ENCODE peak calls at places on chromosomes 2 and 18, in four cellular contexts. L, F, X and R are unnamed samples.

GRCh38 chr2:196481323-196481695 is 158.2 kb upstream of the CCDC150 start:
- DNase-seq in L (peak; percentile 19), F (no peak), X (peak; percentile 94), R (no peak)

GRCh38 chr2:24456610-24457556 is 34.2 kb upstream of the NCOA1 start:
- DNase-seq in L (peak; percentile 70), F (peak; percentile 29), X (peak; percentile 67), R (peak; percentile 75)

GRCh38 chr2:152646775-152647174 is 70.5 kb downstream of the PRPF40A start:
- DNase-seq in L (peak; percentile 87), F (peak; percentile 80), X (peak; percentile 72), R (peak; percentile 61)

GRCh38 chr2:105517814-105518705 is 119.2 kb upstream of the FHL2 start:
- DNase-seq in L (no peak), F (no peak), X (no peak), R (no peak)

GRCh38 chr2:71784734-71785549 is 331.6 kb downstream of the DYSF start:
- DNase-seq in L (peak; percentile 48), F (no peak), X (peak; percentile 51), R (peak; percentile 79)

GRCh38 chr2:219662566-219662965 is 35.1 kb downstream of the SLC4A3 start:
- DNase-seq in L (peak; percentile 21), F (no peak), X (no peak), R (no peak)

GRCh38 chr2:158755738-158756137 is 39.4 kb upstream of the DAPL1 start:
- DNase-seq in L (no peak), F (no peak), X (no peak), R (no peak)

GRCh38 chr2:170260188-170260587 is 82.2 kb downstream of the MYO3B start:
- DNase-seq in L (no peak), F (no peak), X (no peak), R (no peak)

GRCh38 chr2:240203031-240203841 is 62.8 kb upstream of the OTOS start:
- DNase-seq in L (no peak), F (no peak), X (no peak), R (no peak)

GRCh38 chr2:127174176-127174575 is 45.9 kb downstream of the CYP27C1 start:
- DNase-seq in L (no peak), F (no peak), X (no peak), R (no peak)

GRCh38 chr18:580154-580553 is at the start of gene CETN1:
- DNase-seq in L (no peak), F (no peak), X (no peak), R (no peak)

GRCh38 chr2:120331903-120332302 is 14.0 kb upstream of the INHBB start:
- DNase-seq in L (no peak), F (no peak), X (no peak), R (no peak)

GRCh38 chr2:33071591-33071990 is 124.8 kb downstream of the LTBP1 start:
- DNase-seq in L (no peak), F (no peak), X (no peak), R (no peak)

GRCh38 chr2:42098571-42099430 is 51.0 kb downstream of the PKDCC start:
- DNase-seq in L (no peak), F (no peak), X (no peak), R (no peak)

GRCh38 chr18:55863876-55864275 is 275.9 kb upstream of the TCF4 start:
- DNase-seq in L (no peak), F (no peak), X (no peak), R (no peak)

GRCh38 chr2:127680706-127681287 is 5.5 kb upstream of the LIMS2 start:
- DNase-seq in L (no peak), F (no peak), X (no peak), R (no peak)

GRCh38 chr2:127413782-127414743 is 4.2 kb upstream of the PROC start:
- DNase-seq in L (peak; percentile 67), F (no peak), X (peak; percentile 54), R (no peak)

GRCh38 chr18:36536426-36536825 is 238.9 kb downstream of the FHOD3 start:
- DNase-seq in L (no peak), F (no peak), X (no peak), R (no peak)

GRCh38 chr2:96540136-96540535 is 3.6 kb downstream of the ARID5A start:
- DNase-seq in L (peak; percentile 75), F (no peak), X (peak; percentile 85), R (peak; percentile 78)

GRCh38 chr2:96225016-96225533 is 16.4 kb upstream of the STARD7 start:
- DNase-seq in L (no peak), F (no peak), X (no peak), R (no peak)

GRCh38 chr2:216670266-216671080 is 24.9 kb downstream of the IGFBP5 start:
- DNase-seq in L (no peak), F (no peak), X (no peak), R (no peak)

GRCh38 chr2:71807969-71808451 is 339.7 kb downstream of the CYP26B1 start:
- DNase-seq in L (no peak), F (no peak), X (no peak), R (no peak)

GRCh38 chr18:23738151-23738550 is 48.9 kb downstream of the LAMA3 start:
- DNase-seq in L (no peak), F (no peak), X (no peak), R (no peak)

GRCh38 chr2:11945139-11946126 is 199.0 kb downstream of the LPIN1 start:
- DNase-seq in L (no peak), F (no peak), X (no peak), R (no peak)

GRCh38 chr2:215394102-215394805 is 41.6 kb downstream of the FN1 start:
- DNase-seq in L (no peak), F (no peak), X (no peak), R (no peak)

GRCh38 chr18:50665015-50665414 is 105.1 kb downstream of the MAPK4 start:
- DNase-seq in L (no peak), F (no peak), X (no peak), R (no peak)

GRCh38 chr18:59961086-59961485 is 61.3 kb downstream of the PMAIP1 start:
- DNase-seq in L (peak; percentile 25), F (no peak), X (no peak), R (no peak)

GRCh38 chr2:68744517-68744916 is 9.9 kb downstream of the ARHGAP25 start:
- DNase-seq in L (peak; percentile 37), F (no peak), X (no peak), R (no peak)